ENCODE peak calls at places on chromosomes 7 and 10, in six cellular contexts. One of them, this sample, is unnamed.
A peak's percentile ranks its signal among the peaks of the same experiment; 100 is the strongest.

GRCh38 chr7:36563706-36564325 is 160.5 kb downstream of the AOAH start:
- DNase-seq in foreskin fibroblast: peak; percentile 9
- DNase-seq in body of pancreas: no peak
- DNase-seq in fibroblast of lung: peak; percentile 36
- DNase-seq in AG04449: peak; percentile 4
- DNase-seq in CD8-positive, alpha-beta T cell: no peak
- DNase-seq in this sample: peak; percentile 21

GRCh38 chr7:79880312-79880711 is 254.3 kb upstream of the GNAI1 start:
- DNase-seq in fibroblast of lung: no peak
- DNase-seq in AG04449: no peak
- DNase-seq in foreskin fibroblast: no peak
- DNase-seq in body of pancreas: no peak
- DNase-seq in CD8-positive, alpha-beta T cell: no peak
- DNase-seq in this sample: no peak

GRCh38 chr7:73715648-73716317 is 3.7 kb downstream of the STX1A start:
- DNase-seq in foreskin fibroblast: peak; percentile 99
- DNase-seq in body of pancreas: peak; percentile 45
- DNase-seq in AG04449: peak; percentile 82
- DNase-seq in CD8-positive, alpha-beta T cell: no peak
- DNase-seq in fibroblast of lung: peak; percentile 92
- DNase-seq in this sample: peak; percentile 92

GRCh38 chr10:70832852-70833542 is 17.2 kb downstream of the SGPL1 start:
- DNase-seq in foreskin fibroblast: peak; percentile 79
- DNase-seq in AG04449: peak; percentile 88
- DNase-seq in fibroblast of lung: peak; percentile 98
- DNase-seq in CD8-positive, alpha-beta T cell: no peak
- DNase-seq in body of pancreas: no peak
- DNase-seq in this sample: peak; percentile 93

GRCh38 chr10:100749309-100750217 is 4.2 kb downstream of the PAX2 start:
- DNase-seq in AG04449: no peak
- DNase-seq in foreskin fibroblast: no peak
- DNase-seq in CD8-positive, alpha-beta T cell: no peak
- DNase-seq in fibroblast of lung: no peak
- DNase-seq in body of pancreas: no peak
- DNase-seq in this sample: no peak

GRCh38 chr7:40199076-40199802 is 64.4 kb downstream of the SUGCT start:
- DNase-seq in AG04449: peak; percentile 52
- DNase-seq in body of pancreas: no peak
- DNase-seq in fibroblast of lung: peak; percentile 72
- DNase-seq in CD8-positive, alpha-beta T cell: no peak
- DNase-seq in foreskin fibroblast: peak; percentile 61
- DNase-seq in this sample: peak; percentile 84

GRCh38 chr10:16597656-16598055 is 76.0 kb upstream of the C1QL3 start:
- DNase-seq in foreskin fibroblast: peak; percentile 56
- DNase-seq in CD8-positive, alpha-beta T cell: no peak
- DNase-seq in fibroblast of lung: peak; percentile 79
- DNase-seq in AG04449: no peak
- DNase-seq in body of pancreas: no peak
- DNase-seq in this sample: peak; percentile 56

GRCh38 chr7:94360926-94361325 is 33.8 kb upstream of the COL1A2 start:
- DNase-seq in foreskin fibroblast: no peak
- DNase-seq in fibroblast of lung: no peak
- DNase-seq in AG04449: no peak
- DNase-seq in CD8-positive, alpha-beta T cell: no peak
- DNase-seq in body of pancreas: no peak
- DNase-seq in this sample: no peak

GRCh38 chr10:116785867-116786266 is 43.5 kb upstream of the HSPA12A start:
- DNase-seq in AG04449: no peak
- DNase-seq in fibroblast of lung: no peak
- DNase-seq in body of pancreas: no peak
- DNase-seq in CD8-positive, alpha-beta T cell: no peak
- DNase-seq in foreskin fibroblast: no peak
- DNase-seq in this sample: no peak

GRCh38 chr7:151905766-151906165 is 28.9 kb upstream of the PRKAG2 start:
- DNase-seq in body of pancreas: no peak
- DNase-seq in foreskin fibroblast: no peak
- DNase-seq in CD8-positive, alpha-beta T cell: no peak
- DNase-seq in AG04449: no peak
- DNase-seq in fibroblast of lung: no peak
- DNase-seq in this sample: no peak

GRCh38 chr7:18553585-18554055 is 58.1 kb downstream of the HDAC9 start:
- DNase-seq in AG04449: no peak
- DNase-seq in CD8-positive, alpha-beta T cell: no peak
- DNase-seq in foreskin fibroblast: no peak
- DNase-seq in body of pancreas: no peak
- DNase-seq in fibroblast of lung: no peak
- DNase-seq in this sample: no peak

GRCh38 chr10:100999742-101000601 is at the start of gene LZTS2:
- DNase-seq in foreskin fibroblast: no peak
- DNase-seq in body of pancreas: peak; percentile 36
- DNase-seq in CD8-positive, alpha-beta T cell: no peak
- DNase-seq in AG04449: no peak
- DNase-seq in fibroblast of lung: no peak
- DNase-seq in this sample: no peak

GRCh38 chr10:18164771-18165361 is 24.6 kb downstream of the CACNB2 start:
- DNase-seq in body of pancreas: no peak
- DNase-seq in fibroblast of lung: peak; percentile 92
- DNase-seq in foreskin fibroblast: peak; percentile 85
- DNase-seq in CD8-positive, alpha-beta T cell: no peak
- DNase-seq in AG04449: no peak
- DNase-seq in this sample: peak; percentile 94

GRCh38 chr7:157472311-157473050 is 135.7 kb downstream of the DNAJB6 start:
- DNase-seq in foreskin fibroblast: no peak
- DNase-seq in CD8-positive, alpha-beta T cell: no peak
- DNase-seq in AG04449: no peak
- DNase-seq in body of pancreas: no peak
- DNase-seq in fibroblast of lung: no peak
- DNase-seq in this sample: peak; percentile 7

GRCh38 chr10:15725603-15726002 is 5.9 kb upstream of the ITGA8 start:
- DNase-seq in foreskin fibroblast: peak; percentile 50
- DNase-seq in fibroblast of lung: peak; percentile 48
- DNase-seq in body of pancreas: no peak
- DNase-seq in CD8-positive, alpha-beta T cell: no peak
- DNase-seq in AG04449: no peak
- DNase-seq in this sample: peak; percentile 75

GRCh38 chr7:87287738-87288341 is 57.6 kb upstream of the CROT start:
- DNase-seq in CD8-positive, alpha-beta T cell: no peak
- DNase-seq in foreskin fibroblast: no peak
- DNase-seq in fibroblast of lung: no peak
- DNase-seq in AG04449: no peak
- DNase-seq in body of pancreas: no peak
- DNase-seq in this sample: no peak

GRCh38 chr7:5064391-5065106 is 18.9 kb downstream of the RBAK start:
- DNase-seq in AG04449: no peak
- DNase-seq in CD8-positive, alpha-beta T cell: no peak
- DNase-seq in body of pancreas: no peak
- DNase-seq in foreskin fibroblast: no peak
- DNase-seq in fibroblast of lung: peak; percentile 34
- DNase-seq in this sample: peak; percentile 33

GRCh38 chr7:14902589-14902963 is at the start of gene DGKB:
- DNase-seq in body of pancreas: peak; percentile 8
- DNase-seq in fibroblast of lung: peak; percentile 41
- DNase-seq in CD8-positive, alpha-beta T cell: no peak
- DNase-seq in foreskin fibroblast: peak; percentile 29
- DNase-seq in AG04449: no peak
- DNase-seq in this sample: peak; percentile 64

GRCh38 chr10:16909961-16910794 is 93.0 kb upstream of the RSU1 start:
- DNase-seq in CD8-positive, alpha-beta T cell: no peak
- DNase-seq in body of pancreas: no peak
- DNase-seq in AG04449: no peak
- DNase-seq in fibroblast of lung: peak; percentile 41
- DNase-seq in foreskin fibroblast: no peak
- DNase-seq in this sample: peak; percentile 36

GRCh38 chr7:14635955-14636354 is 266.6 kb downstream of the DGKB start:
- DNase-seq in fibroblast of lung: no peak
- DNase-seq in AG04449: no peak
- DNase-seq in foreskin fibroblast: no peak
- DNase-seq in body of pancreas: no peak
- DNase-seq in CD8-positive, alpha-beta T cell: no peak
- DNase-seq in this sample: no peak

GRCh38 chr7:151798851-151799428 is 78.0 kb downstream of the PRKAG2 start:
- DNase-seq in fibroblast of lung: no peak
- DNase-seq in AG04449: no peak
- DNase-seq in CD8-positive, alpha-beta T cell: no peak
- DNase-seq in body of pancreas: no peak
- DNase-seq in foreskin fibroblast: no peak
- DNase-seq in this sample: no peak

GRCh38 chr7:57651006-57651405 is 201.0 kb downstream of the ZNF716 start:
- DNase-seq in CD8-positive, alpha-beta T cell: no peak
- DNase-seq in fibroblast of lung: no peak
- DNase-seq in body of pancreas: no peak
- DNase-seq in foreskin fibroblast: no peak
- DNase-seq in AG04449: no peak
- DNase-seq in this sample: no peak

GRCh38 chr7:151393031-151393977 is 16.5 kb downstream of the WDR86 start:
- DNase-seq in fibroblast of lung: no peak
- DNase-seq in body of pancreas: no peak
- DNase-seq in AG04449: no peak
- DNase-seq in CD8-positive, alpha-beta T cell: no peak
- DNase-seq in foreskin fibroblast: no peak
- DNase-seq in this sample: no peak

DNA sequence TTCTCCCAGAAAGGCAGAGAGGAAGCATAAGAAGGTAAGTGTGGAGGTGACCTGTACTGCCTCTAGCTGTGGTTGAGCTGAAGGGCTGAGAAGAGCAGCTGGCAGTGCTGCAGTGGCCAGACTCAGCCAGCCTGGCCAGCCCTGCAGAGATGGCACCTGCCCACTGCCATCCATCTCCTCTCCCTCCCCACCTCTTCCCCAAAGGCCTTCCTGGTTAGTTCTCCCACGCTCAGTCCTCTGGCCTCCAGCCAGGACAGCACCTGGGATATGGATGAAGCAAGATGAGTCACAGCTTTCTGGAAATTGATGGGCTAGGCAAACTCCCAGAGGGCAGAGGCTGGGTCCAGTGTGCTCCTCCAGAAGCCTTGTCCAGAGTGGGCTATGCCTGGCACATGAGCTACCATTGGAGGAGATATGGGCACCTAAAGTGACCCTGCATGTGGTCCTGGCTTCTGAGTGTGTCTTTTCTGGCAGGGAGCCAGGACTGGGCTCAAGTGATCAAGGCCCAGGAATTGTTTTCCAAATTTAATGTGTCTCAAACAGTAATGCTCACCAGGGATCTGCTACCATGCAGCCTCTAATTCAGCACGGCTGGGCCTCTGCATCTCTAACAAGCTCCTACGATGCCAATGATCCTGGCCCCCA is 81.0 kb upstream of the CACUL1 start:
- DNase-seq in body of pancreas: peak; percentile 74
- DNase-seq in foreskin fibroblast: no peak
- DNase-seq in fibroblast of lung: peak; percentile 57
- DNase-seq in CD8-positive, alpha-beta T cell: no peak
- DNase-seq in AG04449: no peak
- DNase-seq in this sample: peak; percentile 40
- TF ChIP-seq CTCF in body of pancreas: no peak
- TF ChIP-seq CTCF in foreskin fibroblast: no peak
- TF ChIP-seq CTCF in fibroblast of lung: no peak
- TF ChIP-seq CTCF in CD8-positive, alpha-beta T cell: no peak
- TF ChIP-seq CTCF in AG04449: no peak
- TF ChIP-seq CTCF in this sample: no peak

DNA sequence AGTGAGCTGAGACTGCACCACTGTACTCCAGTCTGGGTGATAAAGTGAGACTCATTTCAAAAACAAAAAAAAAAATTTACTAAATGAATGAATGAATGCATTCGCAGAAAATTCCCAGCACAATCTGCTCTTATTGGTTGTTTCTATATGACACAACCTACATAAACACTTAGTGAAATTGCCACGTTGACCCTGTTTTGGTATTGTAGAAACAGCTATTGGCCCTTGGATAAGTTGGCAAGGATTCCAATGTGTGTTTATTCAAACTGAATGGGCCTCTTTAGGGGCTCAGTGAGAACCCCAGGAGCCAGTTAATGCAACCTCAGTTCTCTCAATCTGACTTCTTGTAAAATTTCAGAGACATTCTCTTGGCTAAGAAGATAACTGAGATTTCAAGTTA is 66.0 kb downstream of the HHEX start:
- DNase-seq in fibroblast of lung: no peak
- DNase-seq in foreskin fibroblast: no peak
- DNase-seq in body of pancreas: no peak
- DNase-seq in CD8-positive, alpha-beta T cell: no peak
- DNase-seq in AG04449: no peak
- DNase-seq in this sample: peak; percentile 8
- H3K4me3 ChIP-seq in fibroblast of lung: no peak overlapping the region
- H3K4me3 ChIP-seq in foreskin fibroblast: no peak overlapping the region
- H3K4me3 ChIP-seq in body of pancreas: no peak overlapping the region
- H3K4me3 ChIP-seq in CD8-positive, alpha-beta T cell: no peak overlapping the region
- H3K4me3 ChIP-seq in AG04449: no peak overlapping the region
- H3K4me3 ChIP-seq in this sample: no peak overlapping the region

DNA sequence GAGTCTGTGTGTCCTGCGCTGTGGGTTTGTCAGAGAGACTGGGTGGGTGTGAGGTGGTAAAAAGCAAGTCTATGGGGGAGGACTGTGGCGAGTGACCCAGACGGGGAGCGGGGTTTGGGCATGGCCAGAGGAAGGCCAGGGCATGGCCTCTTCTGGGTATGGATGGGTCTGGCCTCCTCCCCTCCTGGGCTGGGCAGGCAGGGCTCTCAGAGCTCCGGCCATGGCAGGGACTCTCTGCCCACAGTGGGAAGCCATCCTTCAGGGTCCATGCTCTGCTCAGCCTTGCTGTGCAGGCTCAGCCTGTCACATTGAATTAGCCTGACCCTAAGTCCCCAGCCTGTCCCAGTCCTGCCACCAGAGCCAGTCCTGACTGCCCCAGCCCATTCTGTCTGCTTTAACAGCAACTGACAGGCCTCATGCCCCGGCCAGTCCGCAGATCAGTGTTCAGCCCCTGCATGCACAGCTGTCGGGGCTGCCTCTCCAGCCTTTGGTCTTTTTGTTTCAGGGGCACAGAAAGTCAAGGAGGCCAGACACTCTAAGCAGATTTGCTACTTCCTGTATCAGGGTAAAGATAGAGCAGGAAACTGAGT is 7.9 kb downstream of the ANTXRL start:
- DNase-seq in CD8-positive, alpha-beta T cell: no peak
- DNase-seq in AG04449: no peak
- DNase-seq in fibroblast of lung: no peak
- DNase-seq in body of pancreas: no peak
- DNase-seq in foreskin fibroblast: no peak
- DNase-seq in this sample: no peak
- TF ChIP-seq CTCF in CD8-positive, alpha-beta T cell: no peak
- TF ChIP-seq CTCF in AG04449: no peak
- TF ChIP-seq CTCF in fibroblast of lung: no peak
- TF ChIP-seq CTCF in body of pancreas: no peak
- TF ChIP-seq CTCF in foreskin fibroblast: no peak
- TF ChIP-seq CTCF in this sample: no peak

DNA sequence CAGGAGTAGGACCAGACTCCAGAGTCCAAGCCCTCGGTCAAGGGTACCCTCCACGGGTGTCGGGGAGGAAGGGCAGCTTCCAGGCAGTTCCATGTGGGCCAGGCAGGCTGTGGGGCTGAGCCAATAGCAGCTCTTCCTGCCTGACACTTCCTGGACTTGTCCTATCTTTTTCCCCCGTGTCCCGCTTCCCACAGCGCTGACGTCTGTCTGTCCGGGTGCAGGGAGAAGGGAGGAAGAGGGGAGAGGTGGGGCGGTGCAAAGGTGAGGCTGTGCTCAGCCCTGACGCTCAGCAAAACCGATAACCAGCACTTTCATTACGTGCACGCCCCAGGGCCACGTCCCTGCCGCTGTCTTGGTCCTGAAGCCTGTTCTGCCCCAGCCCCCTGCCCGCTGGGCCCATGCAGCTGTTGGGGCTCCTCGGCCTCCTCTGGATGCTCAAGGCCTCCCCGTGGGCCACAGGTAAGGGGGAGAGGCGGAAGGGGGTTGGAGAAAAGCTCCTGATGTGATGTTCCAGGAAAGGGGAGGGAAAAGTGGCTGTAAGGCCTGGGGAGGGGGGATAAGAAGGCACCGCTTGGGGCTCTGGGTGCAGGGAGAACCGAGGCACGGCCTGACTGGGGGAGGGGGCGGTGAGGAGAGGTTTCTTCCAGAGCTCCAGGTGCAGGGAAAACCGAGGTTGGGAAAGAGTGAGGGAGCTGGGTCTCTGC is at the start of gene MUC3A:
- DNase-seq in body of pancreas: no peak
- DNase-seq in fibroblast of lung: no peak
- DNase-seq in AG04449: no peak
- DNase-seq in foreskin fibroblast: no peak
- DNase-seq in CD8-positive, alpha-beta T cell: no peak
- DNase-seq in this sample: no peak
- H3K4me3 ChIP-seq in body of pancreas: no peak within 1 kb of the TSS
- H3K4me3 ChIP-seq in fibroblast of lung: no peak within 1 kb of the TSS
- H3K4me3 ChIP-seq in AG04449: no peak within 1 kb of the TSS
- H3K4me3 ChIP-seq in foreskin fibroblast: no peak within 1 kb of the TSS
- H3K4me3 ChIP-seq in CD8-positive, alpha-beta T cell: no peak within 1 kb of the TSS
- H3K4me3 ChIP-seq in this sample: no peak within 1 kb of the TSS

This sample was measured in fibroblast of pulmonary artery.